ENCODE peak calls at places on chromosomes 6 and 20, in nine cellular contexts. S, X, Q, T, E, M, A, G and L are unnamed samples.

GRCh38 chr20:16407251-16408067 is 165.8 kb downstream of the KIF16B start:
- DNase-seq in S (no peak), X (no peak), Q (no peak), T (no peak), E (no peak), M (no peak), A (no peak), G (no peak), L (no peak)

GRCh38 chr6:136161950-136162349 is 88.2 kb downstream of the MTFR2 start:
- DNase-seq in S (no peak), X (no peak), Q (no peak), T (no peak), E (no peak), M (no peak), A (no peak), G (no peak), L (no peak)

GRCh38 chr6:166809721-166810120 is 146.6 kb downstream of the RNASET2 start:
- DNase-seq in S (no peak), X (no peak), Q (no peak), T (no peak), E (no peak), M (no peak), A (no peak), G (no peak), L (no peak)

GRCh38 chr6:1871936-1872335 is 262.2 kb downstream of the FOXC1 start:
- DNase-seq in S (peak), X (no peak), Q (peak), T (no peak), E (no peak), M (no peak), A (no peak), G (no peak), L (no peak)

GRCh38 chr6:127879685-127880084 is 21.2 kb downstream of the THEMIS start:
- DNase-seq in S (peak), X (no peak), Q (peak), T (no peak), E (no peak), M (peak), A (no peak), G (no peak), L (no peak)

GRCh38 chr20:10673176-10673830 is 496 bp downstream of the JAG1 start:
- DNase-seq in S (peak), X (no peak), Q (peak), T (no peak), E (peak), M (peak), A (no peak), G (no peak), L (no peak)

GRCh38 chr6:42704251-42704936 is 18.0 kb downstream of the PRPH2 start:
- DNase-seq in S (no peak), X (no peak), Q (no peak), T (no peak), E (no peak), M (peak), A (no peak), G (peak), L (no peak)

GRCh38 chr20:43379239-43379917 is 78.3 kb upstream of the SRSF6 start:
- DNase-seq in S (no peak), X (no peak), Q (no peak), T (peak), E (no peak), M (no peak), A (no peak), G (no peak), L (peak)

GRCh38 chr20:1995531-1996310 is 1.9 kb upstream of the PDYN start:
- DNase-seq in S (no peak), X (no peak), Q (no peak), T (no peak), E (no peak), M (no peak), A (no peak), G (no peak), L (peak)

GRCh38 chr6:105301072-105301503 is 101.8 kb downstream of the PREP start:
- DNase-seq in S (no peak), X (no peak), Q (no peak), T (no peak), E (no peak), M (no peak), A (no peak), G (no peak), L (no peak)

GRCh38 chr20:40431611-40432010 is 257.4 kb downstream of the MAFB start:
- DNase-seq in S (no peak), X (no peak), Q (no peak), T (no peak), E (no peak), M (no peak), A (no peak), G (no peak), L (no peak)

GRCh38 chr6:45514454-45514853 is 136.7 kb upstream of the SUPT3H start:
- DNase-seq in S (no peak), X (no peak), Q (no peak), T (peak), E (no peak), M (no peak), A (no peak), G (no peak), L (no peak)

GRCh38 chr6:73032586-73032985 is 192.7 kb downstream of the KHDC1L start:
- DNase-seq in S (no peak), X (no peak), Q (no peak), T (peak), E (no peak), M (no peak), A (no peak), G (no peak), L (no peak)

GRCh38 chr20:31841928-31842327 is 3.5 kb downstream of the FOXS1 start:
- DNase-seq in S (no peak), X (no peak), Q (no peak), T (peak), E (no peak), M (no peak), A (no peak), G (no peak), L (no peak)

GRCh38 chr6:9250852-9251251 is 815.5 kb upstream of the SLC35B3 start:
- DNase-seq in S (no peak), X (no peak), Q (no peak), T (peak), E (no peak), M (peak), A (peak), G (peak), L (no peak)

GRCh38 chr6:148828047-148828446 is 81.2 kb downstream of the UST start:
- DNase-seq in S (no peak), X (no peak), Q (no peak), T (no peak), E (no peak), M (no peak), A (no peak), G (no peak), L (no peak)

GRCh38 chr6:39228111-39228971 is 934 bp downstream of the KCNK5 start:
- DNase-seq in S (no peak), X (no peak), Q (no peak), T (no peak), E (no peak), M (no peak), A (no peak), G (no peak), L (no peak)

GRCh38 chr6:32703347-32703746 is 36.9 kb upstream of the HLA-DQB1 start:
- DNase-seq in S (no peak), X (no peak), Q (no peak), T (no peak), E (no peak), M (no peak), A (no peak), G (no peak), L (no peak)

GRCh38 chr6:36929607-36930006 is 24.9 kb upstream of the PI16 start:
- DNase-seq in S (no peak), X (peak), Q (no peak), T (no peak), E (no peak), M (no peak), A (no peak), G (no peak), L (no peak)

GRCh38 chr20:51001697-51002265 is 21.1 kb downstream of the KCNG1 start:
- DNase-seq in S (no peak), X (no peak), Q (no peak), T (no peak), E (no peak), M (no peak), A (no peak), G (no peak), L (no peak)

GRCh38 chr6:28011716-28012115 is 54.7 kb downstream of the OR2B6 start:
- DNase-seq in S (no peak), X (no peak), Q (no peak), T (peak), E (no peak), M (no peak), A (no peak), G (no peak), L (no peak)

GRCh38 chr6:33201147-33201545 is 479 bp downstream of the SLC39A7 start:
- DNase-seq in S (no peak), X (no peak), Q (no peak), T (no peak), E (no peak), M (no peak), A (no peak), G (no peak), L (no peak)

GRCh38 chr6:683742-684440 is 9.0 kb downstream of the EXOC2 start:
- DNase-seq in S (no peak), X (peak), Q (no peak), T (peak), E (no peak), M (peak), A (peak), G (peak), L (no peak)